ENCODE peak calls at places on chromosome 7, in eight cellular contexts. R is left colon; F is GM03348; N is AG04449; H is activated CD8-positive, alpha-beta T cell treated with anti-CD3 and anti-CD28 coated beads for 36 hours; K is NCI-H1694 treated with DMSO at 0.1 percent for 48 hours; X is SJCRH30; O is HuH-7. I is an unnamed sample.

GRCh38 chr7:121016976-121017375 is 28.5 kb downstream of the CPED1 start:
- DNase-seq in F (no peak), N (peak; percentile 62), X (no peak), H (no peak), K (no peak), R (no peak), O (no peak), I (no peak)

GRCh38 chr7:156903232-156903909 is 10.4 kb upstream of the LMBR1 start:
- DNase-seq in X (peak; percentile 26), O (no peak), K (no peak), R (no peak), F (no peak), H (peak; percentile 55), N (no peak), I (no peak)

GRCh38 chr7:125747966-125748365 is 818.3 kb upstream of the POT1 start:
- DNase-seq in N (no peak), R (no peak), X (no peak), H (no peak), O (no peak), F (no peak), K (no peak), I (no peak)

GRCh38 chr7:51233375-51233774 is 83.2 kb downstream of the COBL start:
- DNase-seq in K (no peak), N (no peak), F (no peak), R (no peak), X (no peak), O (no peak), H (no peak), I (no peak)

GRCh38 chr7:35565927-35566326 is 129.0 kb downstream of the HERPUD2 start:
- DNase-seq in F (no peak), X (peak; percentile 69), N (no peak), O (no peak), R (no peak), K (no peak), H (no peak), I (no peak)

GRCh38 chr7:151140826-151141225 is 26.7 kb downstream of the GBX1 start:
- DNase-seq in N (no peak), O (no peak), F (no peak), R (no peak), X (no peak), K (no peak), H (no peak), I (no peak)

GRCh38 chr7:37342665-37343471 is 105.8 kb downstream of the ELMO1 start:
- DNase-seq in R (peak; percentile 46), F (no peak), N (no peak), X (no peak), K (no peak), H (peak; percentile 86), O (no peak), I (no peak)

GRCh38 chr7:88386757-88387156 is 80.1 kb upstream of the STEAP4 start:
- DNase-seq in O (no peak), N (no peak), R (no peak), H (no peak), K (no peak), F (no peak), X (no peak), I (no peak)

GRCh38 chr7:51135576-51135975 is 181.0 kb downstream of the COBL start:
- DNase-seq in N (no peak), R (no peak), H (no peak), X (no peak), K (no peak), F (no peak), O (no peak), I (no peak)

GRCh38 chr7:774161-775109 is 47.4 kb upstream of the PRKAR1B start:
- DNase-seq in K (peak; percentile 47), F (peak; percentile 89), R (peak; percentile 76), X (peak; percentile 34), N (no peak), H (peak; percentile 69), O (peak; percentile 93), I (peak; percentile 49)

GRCh38 chr7:139886899-139887298 is 57.8 kb downstream of the TBXAS1 start:
- DNase-seq in N (no peak), O (no peak), H (no peak), K (no peak), X (no peak), F (no peak), R (no peak), I (no peak)

GRCh38 chr7:66050990-66051424 is 24.6 kb upstream of the ASL start:
- DNase-seq in R (no peak), K (peak; percentile 43), H (no peak), N (peak; percentile 95), O (no peak), X (peak; percentile 58), F (peak; percentile 78), I (peak; percentile 90)

GRCh38 chr7:144028547-144028946 is 20.2 kb upstream of the OR2A5 start:
- DNase-seq in N (no peak), X (no peak), H (no peak), O (no peak), F (no peak), K (no peak), R (no peak), I (no peak)

GRCh38 chr7:132333301-132333700 is 243.0 kb downstream of the PLXNA4 start:
- DNase-seq in N (no peak), H (no peak), F (no peak), X (no peak), O (no peak), K (no peak), R (no peak), I (no peak)

GRCh38 chr7:102992820-102993531 is 80.2 kb downstream of the LRRC17 start:
- DNase-seq in K (no peak), R (no peak), N (peak; percentile 36), O (peak; percentile 17), X (no peak), F (peak; percentile 26), H (no peak), I (no peak)

GRCh38 chr7:50667789-50668226 is 102.6 kb upstream of the DDC start:
- DNase-seq in X (no peak), K (no peak), O (no peak), F (peak; percentile 50), N (no peak), H (no peak), R (no peak), I (no peak)

GRCh38 chr7:127904706-127905056 is 126.6 kb downstream of the LRRC4 start:
- DNase-seq in N (no peak), R (no peak), K (no peak), H (no peak), F (no peak), X (no peak), O (no peak), I (no peak)

GRCh38 chr7:143901360-143901709 is 641 bp downstream of the TCAF1 start:
- DNase-seq in N (no peak), X (no peak), K (no peak), R (peak; percentile 49), O (no peak), H (no peak), F (peak; percentile 54), I (peak; percentile 31)

GRCh38 chr7:42053834-42054233 is 183.2 kb downstream of the GLI3 start:
- DNase-seq in X (no peak), O (no peak), H (no peak), N (no peak), K (no peak), R (no peak), F (no peak), I (no peak)

GRCh38 chr7:118938845-118939244 is 714.3 kb downstream of the ANKRD7 start:
- DNase-seq in N (no peak), H (no peak), K (no peak), F (no peak), O (no peak), R (no peak), X (no peak), I (no peak)

GRCh38 chr7:131610007-131610406 is 53.6 kb upstream of the PODXL start:
- DNase-seq in H (no peak), F (no peak), R (no peak), O (no peak), X (peak; percentile 39), N (no peak), K (peak; percentile 57), I (no peak)

GRCh38 chr7:18638594-18639452 is 143.3 kb downstream of the HDAC9 start:
- DNase-seq in X (no peak), N (no peak), K (no peak), O (no peak), H (peak; percentile 60), F (peak; percentile 66), R (no peak), I (no peak)

GRCh38 chr7:105691692-105692564 is 110.6 kb upstream of the EFCAB10 start:
- DNase-seq in O (no peak), X (peak; percentile 78), H (peak; percentile 88), R (peak; percentile 67), N (no peak), K (peak; percentile 58), F (peak; percentile 60), I (peak; percentile 74)

GRCh38 chr7:30027065-30027456 is 559 bp upstream of the FKBP14 start:
- DNase-seq in X (no peak), H (peak; percentile 48), F (peak; percentile 24), K (no peak), O (peak; percentile 20), N (no peak), R (no peak), I (no peak)

GRCh38 chr7:20651960-20652544 is 36.6 kb downstream of the ABCB5 start:
- DNase-seq in O (no peak), F (peak; percentile 57), N (no peak), X (peak; percentile 64), R (no peak), H (peak; percentile 2), K (no peak), I (no peak)

GRCh38 chr7:38840736-38841460 is 68.1 kb downstream of the VPS41 start:
- DNase-seq in H (no peak), N (peak; percentile 61), K (no peak), R (no peak), X (no peak), F (peak; percentile 81), O (no peak), I (no peak)

GRCh38 chr7:145016068-145016467 is 180.2 kb upstream of the TPK1 start:
- DNase-seq in K (no peak), N (no peak), R (no peak), O (peak; percentile 5), X (peak; percentile 53), H (no peak), F (no peak), I (no peak)